ENCODE peak calls at places on chromosome 13, in ten cellular contexts. X is effector memory CD4-positive, alpha-beta T cell; Z is lower leg skin; F is Daoy; O is naive thymus-derived CD4-positive, alpha-beta T cell; I is NCI-H345; B is T-helper 1 cell; R is NCI-H2029; A is stimulated activated CD4-positive, alpha-beta T cell treated with anti-CD3 and anti-CD28 coated beads, Interleukin-15, amount 100 ng/mL, for 1 hour; S is naive thymus-derived CD8-positive, alpha-beta T cell. D is an unnamed sample.

GRCh38 chr13:36850790-36851438 is 31.9 kb downstream of the RFXAP start:
- DNase-seq in B (no peak), A (no peak), Z (no peak), I (peak), O (no peak), S (no peak), R (no peak), X (no peak), F (no peak), D (no peak)

GRCh38 chr13:32323912-32324311 is 8.6 kb downstream of the BRCA2 start:
- DNase-seq in S (no peak), A (no peak), B (no peak), R (no peak), X (no peak), I (no peak), Z (no peak), O (no peak), F (no peak), D (no peak)

GRCh38 chr13:98677398-98677797 is 75.1 kb downstream of the SLC15A1 start:
- DNase-seq in Z (no peak), R (no peak), S (no peak), O (no peak), B (no peak), I (no peak), F (no peak), A (no peak), X (no peak), D (no peak)

GRCh38 chr13:113160983-113161382 is 2.5 kb downstream of the PROZ start:
- DNase-seq in Z (no peak), X (no peak), S (no peak), F (no peak), R (no peak), I (no peak), O (no peak), B (no peak), A (no peak), D (no peak)

GRCh38 chr13:26760835-26761582 is 423 bp upstream of the GPR12 start:
- DNase-seq in I (peak), Z (no peak), F (no peak), A (no peak), B (no peak), S (no peak), X (no peak), O (no peak), R (no peak), D (no peak)

GRCh38 chr13:114260818-114261217 is 20.6 kb upstream of the UPF3A start:
- DNase-seq in O (no peak), S (no peak), B (no peak), R (no peak), X (no peak), Z (no peak), A (no peak), F (no peak), I (no peak), D (peak)

GRCh38 chr13:98626298-98626940 is 49.5 kb upstream of the STK24 start:
- DNase-seq in F (no peak), R (no peak), O (no peak), I (peak), S (no peak), X (no peak), Z (no peak), B (no peak), A (no peak), D (no peak)

GRCh38 chr13:38415233-38415632 is 65.6 kb downstream of the UFM1 start:
- DNase-seq in I (no peak), O (peak), R (no peak), B (peak), F (no peak), Z (no peak), X (no peak), S (peak), A (no peak), D (no peak)

GRCh38 chr13:65808061-65808460 is 1422.1 kb downstream of the PCDH9 start:
- DNase-seq in R (no peak), Z (no peak), B (no peak), O (no peak), S (no peak), A (no peak), F (no peak), I (no peak), X (no peak), D (no peak)

GRCh38 chr13:59906413-59907027 is 257.2 kb downstream of the DIAPH3 start:
- DNase-seq in S (no peak), B (no peak), O (no peak), Z (no peak), I (peak), X (no peak), F (no peak), R (no peak), A (no peak), D (no peak)

D was measured in B cell.